ENCODE peak calls at places on chromosomes 16 and 17, in five cellular contexts. K, A, S, F and U are unnamed samples.

GRCh38 chr16:66388350-66389139 is 22.1 kb downstream of the CDH5 start:
- DNase-seq in S (no peak), K (no peak), F (no peak), A (no peak), U (no peak)

GRCh38 chr17:77178050-77178449 is 37.3 kb downstream of the SEC14L1 start:
- DNase-seq in A (no peak), S (no peak), F (no peak), K (no peak), U (no peak)

GRCh38 chr16:83742520-83742919 is 65.3 kb upstream of the HSBP1 start:
- DNase-seq in S (no peak), K (no peak), A (no peak), F (no peak), U (no peak)

GRCh38 chr16:70746708-70747424 is 54.1 kb downstream of the VAC14 start:
- DNase-seq in F (no peak), A (peak), K (peak), S (no peak), U (peak)

GRCh38 chr16:558298-559020 is 1.7 kb upstream of the PRR35 start:
- DNase-seq in F (no peak), S (no peak), K (no peak), A (no peak), U (no peak)

GRCh38 chr17:50638851-50639767 is 4.4 kb downstream of the ABCC3 start:
- DNase-seq in A (peak), S (no peak), K (no peak), F (no peak), U (peak)

GRCh38 chr17:53193044-53193443 is 629.7 kb upstream of the KIF2B start:
- DNase-seq in A (no peak), S (no peak), K (no peak), F (no peak), U (no peak)

GRCh38 chr16:17474037-17474436 is 3.3 kb upstream of the XYLT1 start:
- DNase-seq in K (no peak), S (no peak), F (no peak), A (no peak), U (no peak)

GRCh38 chr17:19743101-19744100 is 4.7 kb downstream of the ALDH3A1 start:
- DNase-seq in K (peak), A (peak), S (no peak), F (no peak), U (no peak)